ENCODE peak calls at places on chromosomes 6 and 20, in four cellular contexts. N is activated naive CD4-positive, alpha-beta T cell; B is NCI-H2081; D is cardiac muscle cell. U is an unnamed sample.

GRCh38 chr6:129893513-129894098 is 32.5 kb upstream of the TMEM244 start:
- DNase-seq in N (no peak), B (no peak), D (peak), U (no peak)

GRCh38 chr20:32045999-32046398 is 6.0 kb upstream of the HCK start:
- DNase-seq in N (no peak), B (no peak), D (no peak), U (no peak)

GRCh38 chr20:23379772-23380171 is 17.8 kb downstream of the GZF1 start:
- DNase-seq in N (no peak), B (no peak), D (no peak), U (no peak)

GRCh38 chr20:56624786-56625681 is 4.1 kb upstream of the TFAP2C start:
- DNase-seq in N (no peak), B (no peak), D (no peak), U (no peak)

GRCh38 chr6:132483779-132484679 is 28.9 kb downstream of the STX7 start:
- DNase-seq in N (no peak), B (peak), D (peak), U (no peak)

GRCh38 chr6:140320799-140321099 is 946.3 kb upstream of the CITED2 start:
- DNase-seq in N (no peak), B (no peak), D (peak), U (no peak)

GRCh38 chr6:166286831-166287271 is 21.3 kb downstream of the PRR18 start:
- DNase-seq in N (no peak), B (no peak), D (no peak), U (no peak)

GRCh38 chr6:89840538-89840937 is 10.9 kb downstream of the CASP8AP2 start:
- DNase-seq in N (no peak), B (peak), D (peak), U (no peak)

GRCh38 chr6:170480045-170480714 is 72.9 kb downstream of the PSMB1 start:
- DNase-seq in N (no peak), B (no peak), D (peak), U (peak)

GRCh38 chr6:27879795-27880194 is 32.4 kb downstream of the OR2B2 start:
- DNase-seq in N (no peak), B (no peak), D (no peak), U (no peak)

GRCh38 chr6:53707108-53707897 is 41.7 kb upstream of the KLHL31 start:
- DNase-seq in N (no peak), B (no peak), D (no peak), U (no peak)

GRCh38 chr6:921400-921799 is 228.5 kb upstream of the EXOC2 start:
- DNase-seq in N (no peak), B (no peak), D (no peak), U (no peak)

GRCh38 chr20:49630396-49630951 is 62.5 kb upstream of the PTGIS start:
- DNase-seq in N (no peak), B (no peak), D (no peak), U (no peak)

GRCh38 chr6:88376759-88377387 is 210.7 kb upstream of the CNR1 start:
- DNase-seq in N (no peak), B (no peak), D (peak), U (no peak)

GRCh38 chr6:134245041-134245440 is 72.9 kb downstream of the SGK1 start:
- DNase-seq in N (no peak), B (no peak), D (peak), U (no peak)

GRCh38 chr20:62558779-62559178 is 83.0 kb upstream of the GATA5 start:
- DNase-seq in N (no peak), B (no peak), D (no peak), U (peak)

GRCh38 chr6:128209771-128210170 is 308.9 kb upstream of the THEMIS start:
- DNase-seq in N (no peak), B (no peak), D (peak), U (no peak)

GRCh38 chr6:70398783-70399730 is 14.3 kb upstream of the FAM135A start:
- DNase-seq in N (no peak), B (peak), D (peak), U (no peak)

GRCh38 chr20:59219206-59219605 is 55.6 kb downstream of the ZNF831 start:
- DNase-seq in N (no peak), B (no peak), D (no peak), U (no peak)

GRCh38 chr6:125922322-125922860 is 34.2 kb upstream of the HINT3 start:
- DNase-seq in N (no peak), B (peak), D (no peak), U (no peak)

GRCh38 chr6:35015996-35016395 is 125.1 kb downstream of the TCP11 start:
- DNase-seq in N (no peak), B (no peak), D (no peak), U (no peak)

GRCh38 chr6:154382707-154383106 is 26.1 kb upstream of the IPCEF1 start:
- DNase-seq in N (no peak), B (no peak), D (no peak), U (no peak)

GRCh38 chr6:168102093-168102985 is 23.3 kb upstream of the FRMD1 start:
- DNase-seq in N (no peak), B (peak), D (no peak), U (peak)

GRCh38 chr6:142045380-142046270 is 87.1 kb upstream of the GJE1 start:
- DNase-seq in N (no peak), B (no peak), D (peak), U (no peak)

GRCh38 chr6:29627762-29628418 is 5.1 kb downstream of the GABBR1 start:
- DNase-seq in N (peak), B (peak), D (peak), U (peak)